ENCODE peak calls at places on chromosome 17, in five cellular contexts. Q is ovary, P is sigmoid colon, W is stomach, U is fibroblast of lung. D is an unnamed sample.

GRCh38 chr17:41777579-41778188 is 8.8 kb downstream of the JUP start:
- DNase-seq in W (peak; percentile 78), Q (peak; percentile 88), U (peak; percentile 98), P (peak; percentile 87), D (no peak)

GRCh38 chr17:47057831-47058230 is 78.8 kb upstream of the RPRML start:
- DNase-seq in U (no peak), P (no peak), Q (no peak), W (no peak), D (no peak)

GRCh38 chr17:1515640-1516402 is 591 bp downstream of the INPP5K start:
- DNase-seq in P (peak; percentile 85), U (peak; percentile 93), Q (peak; percentile 61), W (peak; percentile 64), D (peak; percentile 83)

GRCh38 chr17:48240562-48241130 is 133.1 kb downstream of the SNX11 start:
- DNase-seq in U (no peak), W (no peak), P (no peak), Q (no peak), D (no peak)

GRCh38 chr17:66076546-66077190 is 115.3 kb downstream of the CEP112 start:
- DNase-seq in Q (no peak), P (no peak), U (no peak), W (no peak), D (no peak)

GRCh38 chr17:72372185-72372584 is 251.4 kb downstream of the SOX9 start:
- DNase-seq in Q (no peak), P (no peak), U (no peak), W (no peak), D (no peak)

GRCh38 chr17:37848690-37849616 is 75.3 kb upstream of the TBC1D3K start:
- DNase-seq in U (peak; percentile 74), P (no peak), Q (no peak), W (no peak), D (no peak)

GRCh38 chr17:17841620-17842025 is 4.8 kb upstream of the SREBF1 start:
- DNase-seq in W (peak; percentile 57), Q (no peak), P (no peak), U (no peak), D (no peak)

GRCh38 chr17:55264273-55264639 is 504 bp upstream of the HLF start:
- DNase-seq in Q (no peak), W (no peak), P (no peak), U (no peak), D (no peak)

GRCh38 chr17:10754109-10754508 is 24.3 kb upstream of the TMEM220 start:
- DNase-seq in P (no peak), W (peak; percentile 74), Q (peak; percentile 20), U (peak; percentile 16), D (no peak)

GRCh38 chr17:40556198-40556661 is 9.0 kb downstream of the CCR7 start:
- DNase-seq in U (no peak), Q (no peak), P (no peak), W (peak; percentile 10), D (no peak)

GRCh38 chr17:39979865-39980401 is 674 bp upstream of the PSMD3 start:
- DNase-seq in W (no peak), Q (no peak), P (no peak), U (no peak), D (no peak)

GRCh38 chr17:69218986-69219385 is 9.6 kb downstream of the ABCA10 start:
- DNase-seq in U (no peak), P (no peak), W (no peak), Q (no peak), D (no peak)

GRCh38 chr17:69222707-69223106 is 5.9 kb downstream of the ABCA10 start:
- DNase-seq in W (no peak), Q (no peak), U (no peak), P (no peak), D (no peak)

GRCh38 chr17:69223809-69224208 is 4.8 kb downstream of the ABCA10 start:
- DNase-seq in Q (no peak), U (peak; percentile 68), W (no peak), P (no peak), D (no peak)

GRCh38 chr17:69220098-69220497 is 8.5 kb downstream of the ABCA10 start:
- DNase-seq in U (no peak), W (no peak), P (no peak), Q (no peak), D (no peak)
- H3K4me1 ChIP-seq in U (no peaks in the 10 kb centered on the region), W (no peaks in the 10 kb centered on the region), P (no peaks in the 10 kb centered on the region), Q (peaks cover 2% of the 10 kb centered on the region), D (no peaks in the 10 kb centered on the region)

DNA sequence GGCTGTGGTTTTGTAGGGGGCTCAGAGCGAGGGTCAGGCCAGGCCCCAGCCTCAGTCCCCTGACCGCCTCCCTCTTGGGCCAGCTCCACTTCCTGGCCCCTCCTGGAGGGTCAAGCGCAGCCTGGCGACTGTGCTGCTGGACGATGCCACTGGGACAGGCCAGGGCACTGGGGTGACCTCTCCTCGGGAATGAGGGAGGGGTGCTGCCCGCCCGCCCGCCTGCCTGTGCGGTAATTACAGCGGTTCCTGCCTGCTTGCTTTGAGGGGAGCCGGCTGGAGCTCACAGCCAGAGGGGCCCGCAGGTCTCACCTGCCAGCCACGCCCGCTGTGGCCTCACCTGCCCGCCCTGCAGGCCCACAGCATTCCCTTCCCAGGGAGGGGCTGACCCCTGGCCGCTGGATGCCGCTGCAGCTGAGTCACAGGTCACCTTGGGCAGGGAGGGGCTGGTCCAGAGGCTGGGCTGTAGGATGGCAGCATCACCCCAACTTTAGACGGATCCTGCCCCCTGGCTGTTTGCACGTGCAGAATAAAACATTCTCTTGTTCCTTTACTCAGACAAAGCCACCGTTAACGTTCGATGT is 76.7 kb upstream of the CBX4 start:
- DNase-seq in U (peak; percentile 55), W (peak; percentile 88), P (no peak), Q (no peak), D (no peak)
- TF ChIP-seq CTCF in U (peak; percentile 50), W (peak; percentile 10), P (peak; percentile 28), Q (peak; percentile 24), D (no peak)

GRCh38 chr17:80008383-80008840 is 27.3 kb downstream of the TBC1D16 start:
- DNase-seq in W (peak; percentile 92), P (peak; percentile 90), Q (peak; percentile 72), U (peak; percentile 58), D (peak; percentile 88)

GRCh38 chr17:80007939-80008338 is 27.7 kb downstream of the TBC1D16 start:
- DNase-seq in U (no peak), Q (no peak), P (no peak), W (no peak), D (no peak)

GRCh38 chr17:80005360-80006338 is 30.0 kb downstream of the TBC1D16 start:
- DNase-seq in Q (no peak), U (peak; percentile 38), P (no peak), W (peak; percentile 56), D (no peak)

GRCh38 chr17:80007009-80007752 is 28.5 kb downstream of the TBC1D16 start:
- DNase-seq in P (no peak), W (no peak), Q (no peak), U (no peak), D (no peak)

GRCh38 chr17:80006339-80006720 is 29.3 kb downstream of the TBC1D16 start:
- DNase-seq in U (no peak), Q (no peak), W (no peak), P (no peak), D (no peak)
- H3K4me3 ChIP-seq in U (no peak overlapping the region), Q (no peak overlapping the region), W (peak overlapping the region; percentile 29), P (no peak overlapping the region), D (no peak overlapping the region)

DNA sequence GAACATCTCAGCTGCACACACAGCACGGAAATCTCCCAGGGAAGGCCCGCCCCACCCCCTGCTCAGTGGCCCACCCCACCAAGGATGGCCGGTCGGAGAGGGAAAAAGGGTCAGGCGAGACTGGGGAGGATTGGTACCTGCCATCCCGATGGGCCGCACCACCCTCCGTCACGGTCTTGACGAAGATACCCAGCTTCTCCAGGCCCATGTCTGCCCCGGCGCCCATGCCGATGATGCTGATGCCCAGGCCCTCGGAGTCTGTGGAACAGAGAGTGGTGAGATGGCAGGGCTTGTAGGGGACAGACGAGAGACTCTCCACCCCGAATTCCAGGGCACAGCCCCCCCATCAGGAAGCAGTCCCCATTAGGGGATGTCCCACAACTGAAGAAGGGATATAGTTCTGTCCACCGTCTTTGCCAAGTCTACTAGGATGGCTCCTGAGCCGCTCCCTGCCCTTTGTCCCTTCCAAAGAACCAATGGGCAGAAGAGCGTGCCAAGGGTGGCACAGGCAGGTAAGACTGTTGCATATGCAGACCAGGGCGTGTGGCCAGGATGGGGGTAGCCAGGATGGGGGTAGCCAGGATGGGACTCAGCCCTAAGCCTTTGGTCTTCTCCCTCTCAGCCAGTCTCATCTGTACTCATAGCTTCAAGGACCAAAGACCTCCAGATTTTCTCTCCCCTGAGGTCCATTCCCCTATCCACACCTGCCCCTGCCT is 6.9 kb downstream of the PPP1R9B start:
- DNase-seq in W (no peak), U (no peak), Q (no peak), P (no peak), D (no peak)
- H3K4me1 ChIP-seq in W (peaks cover 40% of the 10 kb centered on the region), U (peaks cover 22% of the 10 kb centered on the region), Q (peaks cover 13% of the 10 kb centered on the region), P (peaks cover 34% of the 10 kb centered on the region), D (peaks cover 43% of the 10 kb centered on the region)

D was measured in tibial artery.